ENCODE peak calls at places on chromosomes 4 and X, in eight cellular contexts. A, S, H, D, Z, P, U and F are unnamed samples. For H3K4me1, the result is how much of the 10 kb centered on the place peaks cover.

GRCh38 chr4:38400946-38401345 is 263.1 kb upstream of the KLF3 start:
- DNase-seq in H (no peak), A (no peak), U (no peak), S (no peak), D (no peak), P (peak), Z (no peak), F (no peak)

GRCh38 chr4:99853993-99854392 is 37.4 kb downstream of the DAPP1 start:
- DNase-seq in S (no peak), D (no peak), U (no peak), P (no peak), Z (no peak), H (no peak), A (no peak), F (no peak)

GRCh38 chrX:153970398-153971123 is 1.1 kb downstream of the HCFC1 start:
- DNase-seq in P (peak), D (no peak), Z (no peak), S (peak), A (no peak), U (no peak), H (peak), F (no peak)

GRCh38 chrX:30741545-30741944 is 88.3 kb downstream of the GK start:
- DNase-seq in H (no peak), S (no peak), D (no peak), Z (no peak), U (no peak), A (no peak), P (no peak), F (no peak)

GRCh38 chr4:56752985-56753384 is 68.5 kb downstream of the SPINK2 start:
- DNase-seq in D (no peak), S (no peak), P (no peak), Z (peak), A (no peak), U (no peak), H (peak), F (no peak)

GRCh38 chrX:14357314-14357713 is 172.0 kb upstream of the GLRA2 start:
- DNase-seq in A (no peak), D (no peak), U (no peak), P (no peak), H (peak), Z (no peak), S (no peak), F (no peak)

GRCh38 chr4:130147618-130148017 is 1051.7 kb downstream of the C4orf33 start:
- DNase-seq in U (no peak), S (no peak), P (no peak), D (no peak), Z (no peak), A (no peak), H (no peak), F (no peak)

GRCh38 chr4:7844247-7844991 is 95.2 kb downstream of the AFAP1 start:
- DNase-seq in H (peak), Z (peak), D (peak), A (peak), P (peak), U (no peak), S (peak), F (peak)

GRCh38 chr4:76213415-76214268 is at the start of gene SCARB2:
- DNase-seq in H (peak), A (peak), D (peak), Z (peak), S (peak), P (peak), U (peak), F (peak)

GRCh38 chrX:77901506-77901905 is 2.2 kb downstream of the COX7B start:
- DNase-seq in P (no peak), U (no peak), Z (no peak), D (no peak), A (no peak), S (no peak), H (no peak), F (no peak)

GRCh38 chrX:85506871-85507270 is 127.4 kb upstream of the POF1B start:
- DNase-seq in S (no peak), A (no peak), P (no peak), Z (no peak), D (no peak), H (no peak), U (no peak), F (no peak)

GRCh38 chr4:117868201-117868600 is 166.1 kb upstream of the NDST3 start:
- DNase-seq in D (no peak), H (no peak), Z (no peak), A (no peak), U (no peak), S (no peak), P (no peak), F (no peak)

GRCh38 chr4:118352843-118353373 is at the start of gene PRSS12:
- DNase-seq in P (peak), U (peak), A (peak), S (peak), Z (peak), H (peak), D (no peak), F (peak)

GRCh38 chr4:130029442-130029841 is 933.5 kb downstream of the C4orf33 start:
- DNase-seq in U (no peak), Z (no peak), P (no peak), H (no peak), A (no peak), D (no peak), S (no peak), F (no peak)

GRCh38 chr4:152462715-152463114 is 73.2 kb downstream of the FBXW7 start:
- DNase-seq in P (no peak), H (no peak), U (no peak), Z (no peak), D (no peak), S (no peak), A (no peak), F (no peak)

GRCh38 chrX:104854188-104854587 is 288.2 kb downstream of the IL1RAPL2 start:
- DNase-seq in Z (no peak), A (no peak), U (no peak), H (no peak), D (no peak), P (no peak), S (no peak), F (no peak)

GRCh38 chr4:182642831-182643230 is 274.4 kb downstream of the DCTD start:
- DNase-seq in A (no peak), U (no peak), S (no peak), H (no peak), D (no peak), Z (no peak), P (peak), F (no peak)

GRCh38 chr4:185149392-185149791 is 6.3 kb downstream of the SLC25A4 start:
- DNase-seq in A (no peak), U (no peak), P (no peak), D (no peak), Z (no peak), S (no peak), H (no peak), F (no peak)

GRCh38 chr4:4912155-4912554 is 52.7 kb downstream of the MSX1 start:
- DNase-seq in Z (no peak), D (no peak), H (no peak), S (no peak), U (no peak), A (no peak), P (no peak), F (no peak)

GRCh38 chr4:66575024-66575696 is 904.9 kb upstream of the EPHA5 start:
- DNase-seq in H (peak), D (no peak), P (peak), A (no peak), S (no peak), Z (peak), U (no peak), F (no peak)

GRCh38 chr4:24519649-24520048 is 64.7 kb downstream of the DHX15 start:
- DNase-seq in D (no peak), U (no peak), S (no peak), P (no peak), A (no peak), H (no peak), Z (no peak), F (no peak)

GRCh38 chr4:140718240-140718639 is 37.9 kb downstream of the TBC1D9 start:
- DNase-seq in P (no peak), U (no peak), A (no peak), S (no peak), D (no peak), H (no peak), Z (no peak), F (no peak)

GRCh38 chr4:8745828-8746225 is 125.8 kb downstream of the HMX1 start:
- DNase-seq in S (peak), P (no peak), H (no peak), A (no peak), Z (no peak), D (no peak), U (peak), F (peak)

GRCh38 chr4:148007303-148007702 is 275.4 kb downstream of the ARHGAP10 start:
- DNase-seq in H (no peak), D (peak), P (peak), U (no peak), Z (peak), S (no peak), A (no peak), F (no peak)

GRCh38 chr4:116122131-116122530 is 963.2 kb downstream of the TRAM1L1 start:
- DNase-seq in P (no peak), A (no peak), H (no peak), D (no peak), S (no peak), U (no peak), Z (no peak), F (no peak)

GRCh38 chr4:175731506-175731905 is 80.6 kb downstream of the GPM6A start:
- DNase-seq in Z (no peak), P (no peak), A (no peak), H (no peak), S (no peak), U (no peak), D (no peak), F (no peak)

GRCh38 chr4:137421796-137422195 is 110.5 kb downstream of the PCDH18 start:
- DNase-seq in A (no peak), D (no peak), U (no peak), Z (no peak), H (no peak), P (no peak), S (no peak), F (no peak)

GRCh38 chr4:158970786-158971185 is 132.1 kb upstream of the RAPGEF2 start:
- DNase-seq in P (no peak), D (no peak), U (no peak), Z (no peak), A (no peak), H (no peak), S (no peak), F (no peak)

DNA sequence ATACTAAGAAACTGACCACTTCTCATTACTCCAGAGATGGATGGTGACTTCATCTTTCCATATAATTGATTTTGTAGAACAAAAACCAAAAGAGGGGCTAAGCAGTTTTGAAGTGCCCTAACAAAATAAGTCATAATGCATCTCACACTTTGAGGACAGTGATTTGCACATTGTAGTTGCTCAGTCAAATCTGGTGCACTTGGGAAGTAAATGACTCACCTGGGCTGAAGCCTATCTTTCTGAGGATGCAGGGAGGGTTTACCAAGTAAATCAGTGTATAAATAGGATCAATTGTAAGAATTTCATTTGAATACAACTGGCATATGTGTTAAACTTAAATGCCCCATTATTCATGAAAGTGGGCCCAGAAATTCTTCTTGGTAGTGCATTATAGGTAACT is 134.2 kb downstream of the DCLK2 start:
- DNase-seq in P (no peak), U (no peak), Z (no peak), A (no peak), S (no peak), H (no peak), D (no peak), F (no peak)
- H3K4me1 ChIP-seq in P (under half), U (under half), Z (under half), A (half or more), S (under half), H (under half), D (under half), F (under half)

DNA sequence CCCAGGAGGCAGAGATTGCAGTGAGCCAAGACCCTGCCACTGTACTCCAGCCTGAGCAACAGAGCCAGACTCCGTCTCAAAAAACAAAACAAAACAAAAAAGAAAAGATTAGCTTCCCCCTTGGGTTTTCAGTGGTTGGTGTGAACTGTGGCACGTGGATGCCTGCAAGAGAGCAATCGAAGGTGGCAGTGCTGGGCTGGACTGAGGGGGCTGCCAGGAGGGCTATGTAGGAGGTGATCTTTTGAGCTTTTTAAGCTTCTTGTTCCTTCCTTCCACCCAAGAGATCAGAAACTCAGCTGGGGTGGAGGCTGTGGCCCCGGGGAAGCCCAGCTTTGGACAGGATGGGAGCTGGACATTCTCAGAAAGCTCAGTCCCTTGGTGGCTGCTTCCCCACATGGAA is 49.6 kb downstream of the PRPS1 start:
- DNase-seq in P (no peak), A (peak), Z (no peak), D (no peak), H (no peak), S (no peak), U (no peak), F (no peak)
- H3K4me1 ChIP-seq in P (under half), A (half or more), Z (under half), D (under half), H (under half), S (under half), U (under half), F (half or more)

DNA sequence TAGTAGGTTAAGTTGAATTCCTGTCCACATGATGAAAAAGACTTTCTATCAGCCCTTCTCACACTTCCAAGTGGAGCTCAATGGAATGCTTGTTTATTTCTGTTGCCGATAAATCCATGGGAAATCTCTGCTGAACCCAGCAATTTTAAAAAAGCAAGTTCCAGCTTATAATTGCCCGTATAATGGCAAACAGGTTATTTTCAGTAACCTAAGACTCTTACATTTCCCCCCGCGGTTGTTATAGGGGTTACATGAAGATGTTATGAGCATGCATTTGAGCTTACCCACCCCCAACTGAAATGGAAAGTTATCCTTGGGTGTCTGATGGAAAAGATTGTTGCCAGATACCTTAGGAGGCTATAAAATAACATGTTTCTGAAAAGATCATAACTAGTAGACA is 136.2 kb downstream of the PALLD start:
- DNase-seq in P (peak), H (no peak), U (no peak), Z (no peak), S (no peak), D (no peak), A (no peak), F (no peak)
- H3K4me1 ChIP-seq in P (half or more), H (under half), U (under half), Z (under half), S (half or more), D (under half), A (half or more), F (under half)

GRCh38 chrX:41084044-41084359 is 1.2 kb upstream of the USP9X start:
- DNase-seq in A (no peak), U (no peak), H (no peak), P (no peak), D (no peak), Z (no peak), S (no peak), F (no peak)

GRCh38 chrX:41085105-41085882 is at the start of gene USP9X:
- DNase-seq in S (peak), A (peak), D (peak), P (peak), Z (peak), H (peak), U (peak), F (peak)

GRCh38 chrX:41082783-41083182 is 2.5 kb upstream of the USP9X start:
- DNase-seq in P (no peak), Z (no peak), D (no peak), H (no peak), S (no peak), U (no peak), A (no peak), F (no peak)

GRCh38 chrX:41085883-41086626 is 810 bp downstream of the USP9X start:
- DNase-seq in U (peak), D (peak), Z (peak), P (peak), S (peak), H (peak), A (peak), F (peak)

DNA sequence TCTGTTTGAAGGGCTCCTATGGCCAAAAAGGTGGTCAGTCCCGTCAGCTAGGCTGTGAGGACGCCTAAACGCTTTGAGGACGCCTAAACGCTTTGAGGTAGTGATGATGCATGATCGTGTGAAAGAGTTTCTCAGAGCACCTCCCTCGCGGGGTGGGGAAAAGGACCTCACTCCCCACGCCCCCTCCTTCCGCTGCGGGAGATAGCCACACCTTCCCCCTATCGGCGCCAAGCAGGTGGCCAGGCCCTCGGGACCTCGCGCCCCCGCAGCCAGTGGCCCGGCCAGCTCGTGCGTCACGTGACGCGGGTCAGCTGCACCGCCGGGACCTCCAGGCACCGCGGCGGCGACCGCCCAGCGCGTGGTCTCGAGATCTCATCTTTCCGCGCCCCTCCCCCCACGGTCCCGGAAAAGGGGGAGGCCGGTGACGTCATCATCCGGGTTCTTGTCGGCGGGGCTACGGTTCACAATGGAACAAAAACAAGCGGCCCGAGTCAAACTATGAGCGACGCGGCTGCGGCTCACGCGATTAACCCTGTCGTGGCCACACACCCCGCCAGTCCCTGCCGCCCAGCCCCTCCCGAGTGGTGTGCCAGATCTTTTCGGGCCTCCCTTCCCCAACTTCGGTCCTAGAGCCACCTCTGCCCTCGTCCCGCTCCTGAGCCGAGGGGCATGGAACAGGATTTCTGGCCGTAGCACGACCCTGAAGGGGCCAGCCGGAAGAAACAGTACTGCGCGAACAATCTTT is 713 bp upstream of the USP9X start:
- DNase-seq in H (peak), D (peak), A (peak), S (peak), Z (peak), U (peak), P (peak), F (peak)
- H3K4me1 ChIP-seq in H (under half), D (under half), A (under half), S (under half), Z (under half), U (under half), P (under half), F (under half)

GRCh38 chr4:40214661-40215418 is 18.0 kb downstream of the RHOH start:
- DNase-seq in U (no peak), Z (no peak), S (no peak), D (no peak), H (no peak), A (no peak), P (no peak), F (no peak)

GRCh38 chr4:40214038-40214437 is 17.2 kb downstream of the RHOH start:
- DNase-seq in P (no peak), D (no peak), U (no peak), H (no peak), S (no peak), Z (no peak), A (no peak), F (no peak)

GRCh38 chr4:40211224-40212185 is 14.7 kb downstream of the RHOH start:
- DNase-seq in D (no peak), P (no peak), U (no peak), S (no peak), A (no peak), Z (no peak), H (no peak), F (no peak)

GRCh38 chr4:40210776-40211175 is 13.9 kb downstream of the RHOH start:
- DNase-seq in A (no peak), P (no peak), S (no peak), U (no peak), D (no peak), Z (no peak), H (no peak), F (no peak)

GRCh38 chr4:40212674-40213504 is 16.1 kb downstream of the RHOH start:
- DNase-seq in P (no peak), U (no peak), S (no peak), A (no peak), D (no peak), Z (no peak), H (no peak), F (no peak)
- H3K4me1 ChIP-seq in P (under half), U (under half), S (under half), A (under half), D (under half), Z (under half), H (under half), F (under half)

GRCh38 chrX:20128678-20129077 is 12.0 kb upstream of the MAP7D2 start:
- DNase-seq in A (no peak), H (no peak), S (no peak), U (no peak), P (no peak), Z (no peak), D (no peak), F (no peak)
- H3K4me1 ChIP-seq in A (under half), H (under half), S (under half), U (under half), P (under half), Z (under half), D (under half), F (under half)

DNA sequence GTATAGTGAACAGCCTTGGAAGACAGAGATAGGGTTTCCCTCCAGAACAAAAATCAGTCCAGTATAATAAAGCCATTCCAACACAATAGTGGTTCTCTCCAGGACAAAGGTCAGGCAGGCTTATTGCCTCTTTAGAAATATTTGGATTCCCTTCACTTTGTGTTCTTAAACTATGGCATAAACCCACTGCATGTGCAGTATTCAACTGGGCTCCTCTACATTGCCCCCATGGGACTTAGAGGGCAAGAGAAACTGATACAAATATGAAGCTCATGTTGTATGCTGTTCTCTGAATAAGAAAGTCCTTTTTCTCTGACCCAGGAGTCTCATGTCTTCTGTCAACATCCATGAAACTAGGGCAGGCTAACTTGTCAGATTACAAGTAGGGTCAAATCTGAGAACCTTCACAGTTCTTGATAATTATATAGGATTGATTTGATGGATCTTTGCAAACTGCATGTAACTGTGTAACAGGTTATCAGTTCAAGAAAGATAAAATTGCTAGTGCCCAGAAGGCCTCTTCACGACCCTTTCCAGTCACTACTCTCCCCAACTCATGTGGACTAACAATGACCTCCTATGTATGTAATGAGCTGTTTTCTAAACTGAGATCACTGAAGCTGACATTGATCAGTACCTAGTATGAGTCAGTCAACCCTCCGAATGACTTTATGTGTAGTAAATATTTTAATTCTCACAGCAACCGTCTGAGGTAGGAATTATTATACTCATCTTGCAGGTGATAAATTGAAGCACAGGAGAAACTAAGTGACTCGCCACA is 31.9 kb upstream of the FAM9C start:
- DNase-seq in U (no peak), D (no peak), H (no peak), S (no peak), A (no peak), P (no peak), Z (no peak), F (no peak)
- H3K4me1 ChIP-seq in U (under half), D (under half), H (under half), S (under half), A (under half), P (under half), Z (under half), F (under half)